ENCODE peak calls at places on chromosomes 1 and 21, in four cellular contexts. D is naive thymus-derived CD4-positive, alpha-beta T cell; L is IMR-90; Q is pancreas. Y is an unnamed sample. For H3K4me1, the result is how much of the 10 kb centered on the place peaks cover.

GRCh38 chr1:102174259-102174863 is 177.6 kb upstream of the OLFM3 start:
- DNase-seq in D (no peak), L (no peak), Q (no peak), Y (no peak)

GRCh38 chr1:2459757-2460156 is 16.3 kb upstream of the PLCH2 start:
- DNase-seq in D (no peak), L (peak), Q (no peak), Y (no peak)

GRCh38 chr1:48793863-48794262 is 17.2 kb upstream of the BEND5 start:
- DNase-seq in D (no peak), L (no peak), Q (no peak), Y (no peak)

GRCh38 chr1:226937940-226938725 is 2.0 kb upstream of the COQ8A start:
- DNase-seq in D (no peak), L (no peak), Q (no peak), Y (no peak)

GRCh38 chr21:21632926-21633325 is 634.7 kb downstream of the NCAM2 start:
- DNase-seq in D (no peak), L (no peak), Q (no peak), Y (no peak)

GRCh38 chr1:231720652-231721325 is 94.2 kb downstream of the DISC1 start:
- DNase-seq in D (no peak), L (no peak), Q (no peak), Y (no peak)

GRCh38 chr1:170095976-170096725 is 21.7 kb upstream of the KIFAP3 start:
- DNase-seq in D (no peak), L (no peak), Q (no peak), Y (no peak)

GRCh38 chr1:168180148-168180524 is 1.4 kb downstream of the TIPRL start:
- DNase-seq in D (no peak), L (no peak), Q (no peak), Y (no peak)

GRCh38 chr1:58443986-58444603 is 102.4 kb downstream of the OMA1 start:
- DNase-seq in D (no peak), L (no peak), Q (no peak), Y (no peak)

GRCh38 chr1:36658838-36659237 is 176.1 kb upstream of the CSF3R start:
- DNase-seq in D (no peak), L (no peak), Q (no peak), Y (no peak)

GRCh38 chr21:18041012-18041411 is 203.6 kb upstream of the CHODL start:
- DNase-seq in D (no peak), L (no peak), Q (no peak), Y (no peak)

GRCh38 chr1:151547119-151547899 is 7.2 kb downstream of the TUFT1 start:
- DNase-seq in D (no peak), L (peak), Q (peak), Y (no peak)

GRCh38 chr1:46809904-46810303 is 11.1 kb downstream of the CYP4B1 start:
- DNase-seq in D (no peak), L (no peak), Q (no peak), Y (no peak)

GRCh38 chr1:241265428-241265827 is 91.6 kb downstream of the RGS7 start:
- DNase-seq in D (no peak), L (no peak), Q (no peak), Y (no peak)

GRCh38 chr1:17573518-17574041 is 34.1 kb downstream of the ARHGEF10L start:
- DNase-seq in D (no peak), L (no peak), Q (peak), Y (no peak)

GRCh38 chr1:43565600-43566360 is 35.1 kb downstream of the PTPRF start:
- DNase-seq in D (peak), L (peak), Q (peak), Y (no peak)

GRCh38 chr1:10987840-10988417 is 24.5 kb upstream of the TARDBP start:
- DNase-seq in D (no peak), L (no peak), Q (no peak), Y (no peak)

GRCh38 chr1:18823438-18823837 is 36.0 kb downstream of the TAS1R2 start:
- DNase-seq in D (no peak), L (no peak), Q (no peak), Y (no peak)

GRCh38 chr1:4344065-4344753 is 310.2 kb upstream of the AJAP1 start:
- DNase-seq in D (no peak), L (no peak), Q (no peak), Y (no peak)

DNA sequence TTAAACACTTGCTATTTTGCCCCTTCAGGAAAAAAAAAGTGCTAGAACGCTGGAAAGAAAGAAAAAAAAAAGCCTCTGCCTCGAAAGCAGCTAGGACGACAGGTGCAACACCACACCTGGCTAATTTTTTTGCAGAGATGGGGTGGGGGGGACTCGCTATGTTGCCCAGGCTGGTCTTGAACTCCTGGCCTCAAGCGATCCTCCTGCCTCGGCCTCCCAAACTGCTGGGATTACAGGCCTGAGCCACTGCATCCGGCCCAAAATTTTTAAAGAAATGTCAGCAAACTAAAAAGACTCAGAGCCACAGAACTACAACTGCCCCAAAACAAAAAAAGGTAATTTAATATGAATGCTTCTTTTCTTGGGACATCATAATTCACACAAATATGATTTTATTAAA is 1.4 kb downstream of the DOCK7 start:
- DNase-seq in D (no peak), L (no peak), Q (no peak), Y (no peak)
- H3K4me1 ChIP-seq in D (under half), L (under half), Q (under half), Y (under half)

GRCh38 chr1:22031214-22031962 is 21.1 kb upstream of the CDC42 start:
- DNase-seq in D (peak), L (no peak), Q (no peak), Y (no peak)
- H3K27ac ChIP-seq in D (peak), L (no peak), Q (no peak), Y (peak)

GRCh38 chr21:29034678-29035077 is 10.2 kb downstream of the USP16 start:
- DNase-seq in D (no peak), L (no peak), Q (no peak), Y (no peak)

GRCh38 chr21:29033301-29033700 is 8.8 kb downstream of the USP16 start:
- DNase-seq in D (no peak), L (no peak), Q (no peak), Y (no peak)

GRCh38 chr21:29029524-29029923 is 5.1 kb downstream of the USP16 start:
- DNase-seq in D (no peak), L (no peak), Q (no peak), Y (no peak)

GRCh38 chr21:29030909-29031308 is 6.4 kb downstream of the USP16 start:
- DNase-seq in D (no peak), L (no peak), Q (no peak), Y (no peak)

GRCh38 chr21:29033871-29034270 is 9.4 kb downstream of the USP16 start:
- DNase-seq in D (no peak), L (peak), Q (no peak), Y (no peak)
- H3K4me3 ChIP-seq in D (no peak), L (no peak), Q (no peak), Y (no peak)

DNA sequence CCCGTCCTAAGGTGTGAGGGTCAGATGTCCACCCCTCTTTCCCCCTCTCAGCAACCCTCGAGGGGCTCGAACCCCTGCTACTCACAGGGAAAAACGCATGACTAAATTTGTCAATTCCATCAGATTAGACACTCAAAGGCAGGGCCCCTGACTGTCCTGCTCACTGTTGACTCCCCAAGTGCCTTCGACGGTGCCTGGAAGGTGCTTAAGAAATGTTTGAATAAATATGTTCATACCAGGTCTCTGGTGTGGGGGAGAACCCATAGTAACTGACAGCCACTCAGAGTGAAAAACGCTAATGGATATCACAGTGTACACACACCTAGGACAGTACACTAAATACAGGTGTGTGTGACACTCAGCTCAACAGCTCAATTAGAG is 39.7 kb upstream of the WASF2 start:
- DNase-seq in D (no peak), L (no peak), Q (no peak), Y (no peak)
- H3K4me1 ChIP-seq in D (under half), L (under half), Q (under half), Y (under half)

GRCh38 chr1:91583326-91583755 is 82.7 kb downstream of the CDC7 start:
- DNase-seq in D (no peak), L (peak), Q (no peak), Y (no peak)
- H3K27ac ChIP-seq in D (no peak), L (peak), Q (no peak), Y (no peak)

DNA sequence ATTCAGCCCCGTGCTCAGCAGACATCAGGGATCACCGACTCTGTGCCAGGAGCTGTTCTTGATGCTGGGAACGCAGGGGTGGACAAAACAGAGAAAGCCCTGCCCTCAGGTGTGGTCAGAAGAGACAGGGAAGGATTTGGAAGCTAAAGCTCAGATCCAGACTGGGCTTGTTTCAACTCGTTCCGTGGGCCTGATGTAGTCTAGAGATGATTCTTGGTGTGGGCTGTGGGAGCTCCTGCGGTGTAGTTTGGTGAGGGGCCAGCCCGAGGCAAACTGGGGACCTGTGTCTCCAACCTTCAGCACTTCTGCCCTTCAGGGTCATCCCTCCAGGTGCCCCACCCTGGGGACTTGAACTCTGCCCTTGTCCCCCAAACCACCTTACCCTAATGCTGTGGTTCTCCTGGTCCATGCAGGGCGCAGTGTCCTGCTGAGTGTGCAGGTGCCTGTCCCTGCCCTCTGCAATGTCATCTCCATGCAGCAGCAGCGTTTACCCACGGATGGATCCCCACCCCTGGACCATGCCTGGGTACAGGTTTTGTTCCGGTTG is 17.3 kb upstream of the ABCG1 start:
- DNase-seq in D (no peak), L (no peak), Q (no peak), Y (no peak)
- H3K4me3 ChIP-seq in D (no peak), L (no peak), Q (no peak), Y (no peak)

GRCh38 chr1:16153110-16153998 is 2.5 kb downstream of the EPHA2 start:
- DNase-seq in D (no peak), L (no peak), Q (no peak), Y (no peak)
- H3K4me1 ChIP-seq in D (under half), L (under half), Q (under half), Y (under half)